ENCODE peak calls at places on chromosomes 13 and 19, in seven cellular contexts. H, Q, Z, W, E, R and X are unnamed samples.

GRCh38 chr19:10979950-10980349 is 19.1 kb downstream of the SMARCA4 start:
- DNase-seq in R (no peak), E (peak; percentile 11), Q (no peak), Z (no peak), W (peak; percentile 45), H (no peak), X (no peak)

GRCh38 chr19:6534451-6535093 is 3.7 kb downstream of the TNFSF9 start:
- DNase-seq in R (no peak), Q (no peak), Z (no peak), H (no peak), W (no peak), E (no peak), X (no peak)

GRCh38 chr19:6811906-6812305 is 39.4 kb downstream of the VAV1 start:
- DNase-seq in R (peak; percentile 7), H (no peak), W (no peak), E (peak; percentile 37), Q (peak; percentile 77), Z (peak; percentile 88), X (peak; percentile 29)

GRCh38 chr19:15897738-15898276 is at the start of gene CYP4F2:
- DNase-seq in Q (no peak), R (no peak), Z (no peak), E (no peak), H (no peak), W (no peak), X (no peak)

GRCh38 chr19:45462174-45462573 is 5.6 kb upstream of the FOSB start:
- DNase-seq in W (no peak), E (no peak), H (no peak), Q (no peak), R (no peak), Z (no peak), X (no peak)

GRCh38 chr13:37107868-37108267 is 2.4 kb upstream of the CSNK1A1L start:
- DNase-seq in E (no peak), Q (no peak), Z (no peak), R (no peak), H (no peak), W (no peak), X (no peak)

GRCh38 chr13:114339779-114340534 is 25.7 kb downstream of the CHAMP1 start:
- DNase-seq in E (peak; percentile 52), Z (peak; percentile 75), Q (peak; percentile 3), R (peak; percentile 62), H (peak; percentile 4), W (no peak), X (peak; percentile 33)

GRCh38 chr13:32032780-32033179 is 1.2 kb downstream of the FRY start:
- DNase-seq in R (no peak), W (no peak), Z (no peak), E (no peak), H (no peak), Q (no peak), X (no peak)

GRCh38 chr13:113740286-113740556 is 18.8 kb upstream of the TMEM255B start:
- DNase-seq in Q (no peak), W (peak; percentile 31), Z (no peak), H (no peak), R (peak; percentile 47), E (no peak), X (no peak)

GRCh38 chr19:16778796-16779411 is 50.3 kb upstream of the SIN3B start:
- DNase-seq in R (peak; percentile 1), E (peak; percentile 57), W (no peak), Q (peak; percentile 55), Z (peak; percentile 87), H (peak; percentile 2), X (peak; percentile 37)

GRCh38 chr13:99087954-99088491 is 110.2 kb upstream of the DOCK9 start:
- DNase-seq in W (no peak), Q (no peak), R (peak; percentile 71), E (no peak), H (no peak), Z (no peak), X (peak; percentile 46)

GRCh38 chr19:48491793-48492123 is 19.9 kb downstream of the LMTK3 start:
- DNase-seq in H (no peak), R (no peak), Q (no peak), Z (no peak), W (no peak), E (no peak), X (no peak)

GRCh38 chr13:78786399-78786879 is 127.5 kb upstream of the OBI1 start:
- DNase-seq in W (no peak), Q (no peak), R (no peak), Z (no peak), E (no peak), H (no peak), X (no peak)

GRCh38 chr13:52001120-52001731 is 10.0 kb downstream of the ATP7B start:
- DNase-seq in W (no peak), H (no peak), E (peak; percentile 71), Q (peak; percentile 58), Z (peak; percentile 58), R (peak; percentile 15), X (peak; percentile 16)

GRCh38 chr13:89465366-89465765 is 1794.2 kb downstream of the SLITRK5 start:
- DNase-seq in R (no peak), Z (no peak), Q (no peak), E (peak; percentile 51), W (no peak), H (no peak), X (peak; percentile 73)

GRCh38 chr13:29905845-29906244 is 55.4 kb upstream of the UBL3 start:
- DNase-seq in Z (peak; percentile 62), H (no peak), W (no peak), R (no peak), E (peak; percentile 55), Q (no peak), X (no peak)

GRCh38 chr13:37412271-37412683 is 186.3 kb downstream of the POSTN start:
- DNase-seq in Q (no peak), W (no peak), E (peak; percentile 33), H (no peak), R (no peak), Z (no peak), X (no peak)

GRCh38 chr13:97257800-97258799 is 36.0 kb downstream of the MBNL2 start:
- DNase-seq in E (peak; percentile 80), R (no peak), H (no peak), Q (peak; percentile 100), W (no peak), Z (peak; percentile 52), X (peak; percentile 56)

GRCh38 chr19:2113436-2114211 is 16.9 kb downstream of the IZUMO4 start:
- DNase-seq in W (no peak), R (no peak), E (no peak), Q (no peak), Z (no peak), H (no peak), X (no peak)

GRCh38 chr13:74128171-74128767 is 5.9 kb downstream of the KLF12 start:
- DNase-seq in H (no peak), R (no peak), Z (no peak), Q (no peak), E (no peak), W (no peak), X (peak; percentile 71)

GRCh38 chr19:39518975-39519374 is 4.0 kb downstream of the SELENOV start:
- DNase-seq in W (no peak), Z (peak; percentile 66), H (no peak), E (no peak), Q (no peak), R (no peak), X (no peak)

GRCh38 chr19:39997595-39998216 is 846 bp downstream of the ZNF546 start:
- DNase-seq in R (no peak), Z (no peak), W (no peak), H (no peak), E (peak; percentile 63), Q (no peak), X (no peak)

GRCh38 chr13:100636441-100636840 is 38.2 kb downstream of the TMTC4 start:
- DNase-seq in W (no peak), Z (no peak), Q (no peak), H (no peak), E (no peak), R (no peak), X (no peak)

GRCh38 chr19:39218230-39219007 is 14.4 kb upstream of the SYCN start:
- DNase-seq in R (peak; percentile 77), Z (no peak), H (no peak), Q (no peak), W (no peak), E (no peak), X (no peak)

GRCh38 chr13:40164137-40164536 is 502.3 kb downstream of the FOXO1 start:
- DNase-seq in Z (no peak), Q (no peak), R (no peak), E (peak; percentile 42), W (no peak), H (no peak), X (peak; percentile 31)

GRCh38 chr13:57933606-57934005 is 302.1 kb downstream of the PCDH17 start:
- DNase-seq in Z (no peak), H (no peak), Q (no peak), W (no peak), R (no peak), E (no peak), X (no peak)